ENCODE peak calls at places on chromosomes 4 and X, in seven cellular contexts. A is NCI-H345, K is IMR-90, V is right lobe of liver, D is HL-60, E is ELR, B is thoracic aorta. Q is an unnamed sample.

GRCh38 chr4:2127609-2128300 is 68.6 kb downstream of the NAT8L start:
- DNase-seq in D (no peak), A (no peak), K (no peak), V (no peak), B (no peak), E (no peak), Q (no peak)

GRCh38 chr4:186104114-186104894 is at the start of gene FAM149A:
- DNase-seq in A (peak), E (no peak), D (no peak), K (no peak), V (peak), B (no peak), Q (peak)

GRCh38 chrX:40834225-40834624 is 98.9 kb upstream of the MED14 start:
- DNase-seq in B (no peak), A (no peak), E (no peak), K (no peak), V (no peak), D (no peak), Q (no peak)

GRCh38 chrX:10314530-10315104 is 157.8 kb downstream of the CLCN4 start:
- DNase-seq in D (no peak), B (no peak), K (no peak), E (no peak), V (no peak), A (no peak), Q (no peak)

GRCh38 chr4:2334826-2335728 is 73.2 kb upstream of the MXD4 start:
- DNase-seq in A (no peak), D (no peak), B (no peak), K (no peak), E (no peak), V (no peak), Q (peak)

GRCh38 chr4:169254546-169254983 is 16.2 kb downstream of the SH3RF1 start:
- DNase-seq in A (no peak), E (peak), D (no peak), B (peak), V (peak), K (peak), Q (no peak)

GRCh38 chrX:115616943-115617563 is 56.1 kb downstream of the PLS3 start:
- DNase-seq in A (peak), V (no peak), B (no peak), D (no peak), K (peak), E (peak), Q (no peak)

GRCh38 chrX:49844622-49845021 is 15.5 kb downstream of the PAGE4 start:
- DNase-seq in V (no peak), A (peak), K (no peak), B (no peak), E (no peak), D (no peak), Q (no peak)

GRCh38 chr4:176902710-176903323 is 110.1 kb upstream of the VEGFC start:
- DNase-seq in V (no peak), D (no peak), B (no peak), A (no peak), K (peak), E (peak), Q (no peak)

GRCh38 chr4:102343964-102344519 is 1.2 kb downstream of the SLC39A8 start:
- DNase-seq in B (no peak), E (peak), A (no peak), K (peak), V (no peak), D (peak), Q (peak)

GRCh38 chr4:155889036-155889793 is 14.3 kb upstream of the TDO2 start:
- DNase-seq in A (no peak), V (no peak), E (peak), D (peak), K (peak), B (no peak), Q (no peak)

GRCh38 chrX:19785647-19786046 is 101.8 kb downstream of the SH3KBP1 start:
- DNase-seq in V (no peak), E (peak), K (no peak), D (no peak), A (no peak), B (no peak), Q (no peak)

GRCh38 chrX:136629084-136629750 is 18.7 kb upstream of the CD40LG start:
- DNase-seq in B (no peak), E (no peak), A (no peak), K (no peak), V (no peak), D (no peak), Q (no peak)

GRCh38 chrX:76148753-76149152 is 24.1 kb upstream of the PBDC1 start:
- DNase-seq in B (no peak), V (no peak), E (peak), K (peak), A (peak), D (peak), Q (peak)

GRCh38 chr4:7075962-7076693 is 8.3 kb upstream of the GRPEL1 start:
- DNase-seq in D (no peak), K (no peak), B (no peak), E (peak), A (no peak), V (no peak), Q (no peak)

GRCh38 chrX:81577028-81577427 is 375.1 kb downstream of the SH3BGRL start:
- DNase-seq in E (no peak), B (no peak), K (no peak), V (no peak), A (no peak), D (no peak), Q (no peak)

GRCh38 chr4:104494822-104495559 is at the start of gene CXXC4:
- DNase-seq in K (peak), A (peak), V (peak), E (peak), B (no peak), D (peak), Q (peak)

GRCh38 chr4:47837582-47838294 is at the start of gene CORIN:
- DNase-seq in V (peak), D (no peak), E (peak), B (no peak), A (peak), K (no peak), Q (no peak)

GRCh38 chr4:82201805-82202636 is 171.8 kb downstream of the HNRNPD start:
- DNase-seq in E (peak), A (peak), K (peak), V (peak), D (peak), B (no peak), Q (no peak)

GRCh38 chr4:164937576-164938270 is 39.7 kb downstream of the TRIM61 start:
- DNase-seq in E (no peak), D (no peak), A (no peak), K (peak), V (peak), B (no peak), Q (no peak)

GRCh38 chr4:177117256-177117655 is 192.4 kb upstream of the NEIL3 start:
- DNase-seq in V (no peak), D (no peak), K (no peak), B (no peak), E (no peak), A (no peak), Q (no peak)

GRCh38 chr4:16597829-16598228 is 300.6 kb downstream of the LDB2 start:
- DNase-seq in A (no peak), K (peak), E (peak), D (no peak), V (no peak), B (no peak), Q (no peak)

GRCh38 chr4:52966172-52966571 is 104.1 kb downstream of the RASL11B start:
- DNase-seq in D (no peak), A (no peak), B (no peak), E (no peak), K (no peak), V (no peak), Q (no peak)

GRCh38 chr4:80767944-80768343 is 262.6 kb upstream of the BMP3 start:
- DNase-seq in K (peak), D (no peak), V (no peak), A (no peak), E (no peak), B (no peak), Q (no peak)

GRCh38 chrX:23694606-23695005 is 27.3 kb downstream of the PRDX4 start:
- DNase-seq in D (peak), V (peak), A (peak), K (peak), E (peak), B (peak), Q (peak)

GRCh38 chr4:677431-678293 is 3.3 kb downstream of the MYL5 start:
- DNase-seq in V (no peak), A (peak), D (no peak), E (no peak), B (no peak), K (no peak), Q (no peak)

GRCh38 chr4:173025131-173025530 is 143.5 kb upstream of the GALNT7 start:
- DNase-seq in B (no peak), E (peak), A (peak), V (no peak), K (peak), D (peak), Q (no peak)

GRCh38 chr4:140094701-140095420 is 59.1 kb downstream of the MAML3 start:
- DNase-seq in V (peak), A (peak), D (peak), B (no peak), E (no peak), K (peak), Q (peak)

GRCh38 chr4:67934628-67935027 is 28.7 kb downstream of the TMPRSS11A start:
- DNase-seq in V (no peak), D (no peak), B (no peak), E (no peak), A (peak), K (no peak), Q (no peak)

Q was measured in sigmoid colon.